ENCODE peak calls at places on chromosome 14, in six cellular contexts. I is CD8-positive, alpha-beta T cell; A is uterus; D is CD14-positive monocyte; G is esophagus squamous epithelium; S is brain microvascular endothelial cell. B is an unnamed sample.

GRCh38 chr14:95523818-95524448 is 7.5 kb upstream of the SYNE3 start:
- DNase-seq in I (no peak), A (no peak), D (no peak), G (no peak), S (no peak), B (peak)

GRCh38 chr14:54370323-54371125 is 26.3 kb upstream of the CDKN3 start:
- DNase-seq in I (no peak), A (no peak), D (no peak), G (no peak), S (no peak), B (no peak)

GRCh38 chr14:80264698-80265097 is 53.4 kb upstream of the DIO2 start:
- DNase-seq in I (no peak), A (no peak), D (no peak), G (no peak), S (no peak), B (no peak)

GRCh38 chr14:51093371-51094281 is 1.3 kb downstream of the TRIM9 start:
- DNase-seq in I (peak), A (peak), D (no peak), G (no peak), S (no peak), B (no peak)

GRCh38 chr14:91377700-91378652 is 39.6 kb downstream of the CCDC88C start:
- DNase-seq in I (no peak), A (no peak), D (peak), G (no peak), S (no peak), B (peak)

GRCh38 chr14:28515571-28515970 is 251.0 kb upstream of the FOXG1 start:
- DNase-seq in I (no peak), A (no peak), D (no peak), G (no peak), S (peak), B (no peak)

GRCh38 chr14:56160058-56160457 is 41.8 kb downstream of the PELI2 start:
- DNase-seq in I (no peak), A (no peak), D (no peak), G (no peak), S (no peak), B (no peak)

GRCh38 chr14:67526676-67527459 is 6.2 kb upstream of the PLEKHH1 start:
- DNase-seq in I (peak), A (peak), D (no peak), G (no peak), S (peak), B (peak)

GRCh38 chr14:54261283-54261682 is 135.5 kb upstream of the CDKN3 start:
- DNase-seq in I (no peak), A (no peak), D (no peak), G (no peak), S (no peak), B (no peak)

GRCh38 chr14:36976571-36977023 is 195.8 kb downstream of the SLC25A21 start:
- DNase-seq in I (no peak), A (no peak), D (no peak), G (no peak), S (peak), B (peak)

GRCh38 chr14:61643546-61643945 is 51.8 kb upstream of the HIF1A start:
- DNase-seq in I (no peak), A (no peak), D (no peak), G (no peak), S (no peak), B (no peak)

GRCh38 chr14:98130691-98131090 is 1141.3 kb downstream of the BCL11B start:
- DNase-seq in I (no peak), A (no peak), D (no peak), G (no peak), S (peak), B (no peak)

GRCh38 chr14:71050227-71050823 is 143.1 kb downstream of the PCNX1 start:
- DNase-seq in I (no peak), A (no peak), D (no peak), G (no peak), S (no peak), B (no peak)

GRCh38 chr14:106694638-106695393 is 1168.4 kb downstream of the TMEM121 start:
- DNase-seq in I (peak), A (no peak), D (peak), G (no peak), S (no peak), B (no peak)

GRCh38 chr14:34475163-34475562 is 13.1 kb upstream of the SPTSSA start:
- DNase-seq in I (no peak), A (no peak), D (no peak), G (no peak), S (no peak), B (no peak)

GRCh38 chr14:43894534-43894933 is 612.5 kb downstream of the FSCB start:
- DNase-seq in I (no peak), A (no peak), D (no peak), G (no peak), S (no peak), B (no peak)
- TF ChIP-seq CTCF in I (no peak), A (no peak), D (peak), G (peak), S (peak), B (no peak)

DNA sequence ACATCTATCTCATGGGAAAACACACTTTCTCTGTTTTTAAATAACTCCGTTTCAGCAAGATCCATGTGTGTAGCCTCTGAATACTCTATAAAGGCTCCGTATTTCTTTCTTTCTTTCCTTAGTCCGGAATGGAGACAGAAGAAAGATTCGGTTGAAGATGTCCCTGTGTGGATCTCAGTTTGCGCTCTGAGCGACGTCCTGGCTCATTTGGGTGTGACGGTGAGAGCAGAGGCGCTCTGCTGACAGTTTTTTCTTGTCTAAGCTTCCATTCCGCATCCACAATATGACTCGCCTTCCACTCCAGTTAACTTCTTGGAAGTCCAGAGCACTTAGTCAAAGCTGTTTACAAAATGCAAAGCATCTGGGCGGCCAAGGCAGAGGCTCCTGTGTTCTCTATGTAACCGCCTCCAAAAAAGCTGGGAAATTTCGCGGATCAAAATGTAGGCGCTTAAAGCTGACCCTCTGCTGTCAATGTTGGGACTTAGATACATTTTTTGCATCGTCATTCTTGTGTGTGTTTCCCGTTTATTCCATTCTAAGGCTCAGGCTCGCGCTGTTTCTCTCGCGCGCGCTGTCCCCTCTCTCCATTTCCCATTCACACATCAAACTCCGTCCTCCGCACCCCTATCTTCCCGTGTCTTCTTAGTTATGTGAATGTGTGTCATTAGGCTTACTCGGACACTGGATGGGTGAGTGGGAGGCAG is 910 bp upstream of the FLRT2 start:
- DNase-seq in I (no peak), A (no peak), D (no peak), G (no peak), S (peak), B (no peak)
- TF ChIP-seq CTCF in I (no peak), A (no peak), D (no peak), G (no peak), S (no peak), B (no peak)

GRCh38 chr14:88045705-88046104 is 40.8 kb downstream of the GPR65 start:
- DNase-seq in I (no peak), A (no peak), D (peak), G (no peak), S (no peak), B (no peak)

GRCh38 chr14:88040141-88040540 is 35.2 kb downstream of the GPR65 start:
- DNase-seq in I (no peak), A (no peak), D (no peak), G (no peak), S (no peak), B (no peak)

GRCh38 chr14:88044782-88045446 is 40.0 kb downstream of the GPR65 start:
- DNase-seq in I (no peak), A (no peak), D (peak), G (no peak), S (no peak), B (peak)

GRCh38 chr14:88044129-88044727 is 39.3 kb downstream of the GPR65 start:
- DNase-seq in I (no peak), A (no peak), D (no peak), G (no peak), S (no peak), B (peak)

DNA sequence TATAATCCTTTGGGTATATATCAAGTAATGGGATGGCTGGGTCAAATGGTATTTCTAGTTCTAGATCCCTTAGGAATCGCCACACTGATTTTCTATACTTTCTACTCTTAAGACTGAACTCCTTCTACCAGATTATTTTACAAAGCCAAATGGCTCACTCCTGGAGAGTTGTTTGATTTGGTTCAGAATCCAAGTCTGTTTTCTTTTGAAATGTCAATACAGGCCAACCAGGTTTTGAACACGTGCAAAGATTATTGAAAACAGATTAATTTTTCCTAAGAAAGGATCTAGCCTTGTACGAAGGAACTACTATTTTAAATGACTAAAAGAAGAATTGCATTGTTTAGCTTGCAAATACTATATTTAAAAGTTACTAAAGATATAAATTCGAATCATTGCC is 38.6 kb downstream of the GPR65 start:
- DNase-seq in I (no peak), A (no peak), D (no peak), G (no peak), S (no peak), B (no peak)
- TF ChIP-seq CTCF in I (no peak), A (no peak), D (no peak), G (no peak), S (no peak), B (no peak)

GRCh38 chr14:99951085-99951484 is 114.1 kb upstream of the EVL start:
- DNase-seq in I (no peak), A (no peak), D (no peak), G (no peak), S (no peak), B (no peak)

GRCh38 chr14:99952453-99952852 is 112.8 kb upstream of the EVL start:
- DNase-seq in I (no peak), A (no peak), D (no peak), G (no peak), S (no peak), B (no peak)

GRCh38 chr14:99955826-99956455 is 109.3 kb upstream of the EVL start:
- DNase-seq in I (no peak), A (no peak), D (no peak), G (no peak), S (no peak), B (no peak)

GRCh38 chr14:99950191-99950590 is 115.0 kb upstream of the EVL start:
- DNase-seq in I (no peak), A (no peak), D (no peak), G (no peak), S (no peak), B (no peak)

GRCh38 chr14:99952039-99952438 is 113.2 kb upstream of the EVL start:
- DNase-seq in I (no peak), A (no peak), D (no peak), G (no peak), S (no peak), B (no peak)
- TF ChIP-seq CTCF in I (no peak), A (no peak), D (no peak), G (no peak), S (no peak), B (no peak)

GRCh38 chr14:49620182-49621113 is at the start of the genes MGAT2 and RPL36AL:
- DNase-seq in I (peak), A (peak), D (peak), G (peak), S (peak), B (peak)

GRCh38 chr14:49622022-49622607 is 1.5 kb downstream of the MGAT2 start:
- DNase-seq in I (no peak), A (no peak), D (no peak), G (no peak), S (no peak), B (no peak)

GRCh38 chr14:49623387-49623786 is 2.8 kb downstream of the MGAT2 start:
- DNase-seq in I (no peak), A (no peak), D (no peak), G (no peak), S (no peak), B (no peak)

GRCh38 chr14:49619730-49620129 is 696 bp downstream of the RPL36AL start:
- DNase-seq in I (no peak), A (no peak), D (no peak), G (no peak), S (no peak), B (no peak)

GRCh38 chr14:49621114-49621881 is 699 bp downstream of the MGAT2 start:
- DNase-seq in I (peak), A (peak), D (peak), G (peak), S (peak), B (peak)
- TF ChIP-seq CTCF in I (no peak), A (no peak), D (no peak), G (no peak), S (no peak), B (no peak)

GRCh38 chr14:100440207-100440631 is 117.1 kb downstream of the SLC25A47 start:
- DNase-seq in I (peak), A (peak), D (peak), G (no peak), S (peak), B (peak)
- TF ChIP-seq CTCF in I (no peak), A (peak), D (peak), G (peak), S (peak), B (peak)

DNA sequence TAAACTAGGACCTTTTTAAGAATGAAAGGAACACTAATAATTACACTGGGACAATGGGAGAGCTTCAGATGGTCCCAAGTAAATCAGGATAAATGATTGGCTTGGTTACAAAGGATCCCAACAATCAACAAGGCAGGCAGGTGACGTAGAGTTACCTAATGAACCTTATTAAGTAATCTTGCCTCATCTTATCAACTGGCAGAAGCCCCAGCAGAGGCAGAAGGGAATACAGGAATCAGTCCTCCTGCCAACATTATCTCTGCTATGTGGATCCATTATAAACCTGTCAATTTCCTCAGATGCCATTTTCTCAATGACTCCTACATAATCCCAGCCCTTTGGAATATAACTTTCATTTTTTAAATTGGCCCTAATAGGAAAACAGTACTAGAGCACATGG is 11.4 kb downstream of the DCAF5 start:
- DNase-seq in I (no peak), A (no peak), D (no peak), G (no peak), S (no peak), B (no peak)
- TF ChIP-seq CTCF in I (no peak), A (no peak), D (no peak), G (no peak), S (no peak), B (no peak)